ENCODE peak calls at places on chromosomes 13 and 19, in four cellular contexts. I is nucleus accumbens, Z is NCI-H1436, P is left ventricle myocardium inferior. W is an unnamed sample.

GRCh38 chr19:39506944-39507714 is 7.8 kb upstream of the SELENOV start:
- DNase-seq in P (no peak), Z (no peak), I (no peak), W (no peak)

GRCh38 chr19:41431426-41432386 is 4.5 kb upstream of the B3GNT8 start:
- DNase-seq in P (peak; percentile 82), Z (no peak), I (no peak), W (no peak)

GRCh38 chr13:50198508-50198907 is 183.3 kb downstream of the KCNRG start:
- DNase-seq in I (no peak), Z (no peak), P (no peak), W (no peak)

GRCh38 chr13:99726261-99726894 is 225.1 kb downstream of the TM9SF2 start:
- DNase-seq in I (no peak), P (no peak), Z (no peak), W (no peak)

GRCh38 chr19:43690444-43690843 is 20.5 kb upstream of the PLAUR start:
- DNase-seq in I (no peak), P (no peak), Z (no peak), W (no peak)

GRCh38 chr19:47124937-47125668 is 5.5 kb upstream of the SAE1 start:
- DNase-seq in Z (peak; percentile 74), P (no peak), I (no peak), W (peak; percentile 69)

GRCh38 chr19:58346961-58347929 is 6.0 kb downstream of the A1BG start:
- DNase-seq in P (peak; percentile 60), Z (peak; percentile 90), I (peak; percentile 75), W (peak; percentile 80)

GRCh38 chr13:33168326-33168960 is 117.1 kb downstream of the STARD13 start:
- DNase-seq in I (no peak), Z (no peak), P (no peak), W (no peak)

GRCh38 chr19:7681336-7682174 is 922 bp downstream of the TRAPPC5 start:
- DNase-seq in I (peak; percentile 66), Z (peak; percentile 32), P (peak; percentile 66), W (peak; percentile 47)

W was measured in globus pallidus.